ENCODE peak calls at places on chromosomes 3 and 15, in eight cellular contexts. L is spleen, V is SK-MEL-5, F is Panc1, M is DMS153, Y is tibial nerve, X is astrocyte of the spinal cord, G is NCI-H1417. S is an unnamed sample.

GRCh38 chr3:21105784-21106183 is 645.2 kb downstream of the ZNF385D start:
- DNase-seq in L (no peak), V (no peak), F (no peak), M (no peak), Y (no peak), X (no peak), G (no peak), S (no peak)

GRCh38 chr3:27479816-27480543 is 4.2 kb downstream of the SLC4A7 start:
- DNase-seq in L (no peak), V (no peak), F (no peak), M (no peak), Y (no peak), X (no peak), G (no peak), S (no peak)

GRCh38 chr15:73078291-73078690 is 26.0 kb downstream of the NEO1 start:
- DNase-seq in L (no peak), V (no peak), F (no peak), M (no peak), Y (no peak), X (no peak), G (no peak), S (no peak)

GRCh38 chr3:18828637-18829036 is 319.7 kb upstream of the KCNH8 start:
- DNase-seq in L (no peak), V (no peak), F (no peak), M (no peak), Y (no peak), X (no peak), G (no peak), S (no peak)

GRCh38 chr15:78988361-78988911 is 43.6 kb upstream of the CTSH start:
- DNase-seq in L (peak; percentile 79), V (peak; percentile 99), F (peak; percentile 73), M (no peak), Y (peak; percentile 79), X (peak; percentile 97), G (no peak), S (peak; percentile 42)

GRCh38 chr15:55494927-55495326 is 13.1 kb downstream of the DNAAF4 start:
- DNase-seq in L (no peak), V (no peak), F (no peak), M (no peak), Y (no peak), X (no peak), G (no peak), S (no peak)

GRCh38 chr3:180184806-180185205 is 148.1 kb upstream of the PEX5L start:
- DNase-seq in L (no peak), V (no peak), F (no peak), M (no peak), Y (no peak), X (peak; percentile 6), G (no peak), S (no peak)

GRCh38 chr3:16801223-16801622 is 83.5 kb upstream of the PLCL2 start:
- DNase-seq in L (no peak), V (no peak), F (no peak), M (no peak), Y (no peak), X (no peak), G (no peak), S (no peak)

GRCh38 chr15:69225355-69226027 is 65.1 kb downstream of the GLCE start:
- DNase-seq in L (no peak), V (peak; percentile 62), F (no peak), M (no peak), Y (no peak), X (peak; percentile 58), G (peak; percentile 32), S (no peak)

GRCh38 chr15:41856716-41857115 is 18.1 kb downstream of the PLA2G4B start:
- DNase-seq in L (no peak), V (no peak), F (no peak), M (no peak), Y (no peak), X (no peak), G (no peak), S (no peak)

GRCh38 chr3:171950373-171950772 is 89.0 kb upstream of the FNDC3B start:
- DNase-seq in L (no peak), V (no peak), F (no peak), M (no peak), Y (no peak), X (peak; percentile 76), G (peak; percentile 69), S (no peak)

GRCh38 chr3:66572938-66573710 is 72.3 kb upstream of the LRIG1 start:
- DNase-seq in L (no peak), V (peak; percentile 57), F (no peak), M (no peak), Y (no peak), X (no peak), G (no peak), S (no peak)

GRCh38 chr15:89115547-89115946 is 27.3 kb downstream of the ABHD2 start:
- DNase-seq in L (no peak), V (no peak), F (no peak), M (peak; percentile 88), Y (no peak), X (peak; percentile 49), G (peak; percentile 98), S (no peak)

GRCh38 chr15:29747837-29748417 is 74.3 kb downstream of the TJP1 start:
- DNase-seq in L (no peak), V (peak; percentile 56), F (no peak), M (no peak), Y (no peak), X (no peak), G (peak; percentile 56), S (no peak)

GRCh38 chr3:15964605-15965061 is 166.9 kb upstream of the ANKRD28 start:
- DNase-seq in L (no peak), V (peak; percentile 71), F (no peak), M (no peak), Y (peak; percentile 21), X (peak; percentile 69), G (no peak), S (no peak)

GRCh38 chr3:40691598-40691905 is 166.8 kb downstream of the ZNF621 start:
- DNase-seq in L (no peak), V (peak; percentile 97), F (no peak), M (no peak), Y (peak; percentile 30), X (no peak), G (no peak), S (no peak)

GRCh38 chr3:53255360-53255774 is 455 bp downstream of the TKT start:
- DNase-seq in L (peak; percentile 92), V (no peak), F (no peak), M (no peak), Y (no peak), X (no peak), G (peak; percentile 71), S (no peak)

GRCh38 chr3:101617478-101617877 is 43.5 kb downstream of the PCNP start:
- DNase-seq in L (no peak), V (no peak), F (no peak), M (no peak), Y (no peak), X (no peak), G (no peak), S (no peak)

GRCh38 chr3:50568947-50569749 is at the start of gene HEMK1:
- DNase-seq in L (peak; percentile 99), V (peak; percentile 95), F (peak; percentile 61), M (peak; percentile 44), Y (peak; percentile 97), X (peak; percentile 96), G (peak; percentile 94), S (peak; percentile 96)